ENCODE peak calls at places on chromosomes 6 and 20, in ten cellular contexts. W is GM23248; P is activated CD4-positive, alpha-beta T cell treated with anti-CD3 and anti-CD28 coated beads, Interleukin-2, amount 50 U/mL, for 24 hours; X is hippocampal formation; F is NCI-H1105 treated with DMSO at 0.1 percent for 48 hours; E is stimulated activated CD4-positive, alpha-beta T cell treated with anti-CD3 and anti-CD28 coated beads, Interleukin-12 subunit alpha, Interleukin-12 subunit beta, amount 100 ng/mL, for 4 hours; C is mammary epithelial cell; J is non-pigmented ciliary epithelial cell; Y is H9; T is T1000. H is an unnamed sample.

GRCh38 chr6:35415065-35415880 is 36.9 kb upstream of the FANCE start:
- DNase-seq in C (peak), T (peak), W (peak), F (peak), P (no peak), Y (peak), J (peak), X (peak), E (no peak), H (peak)

GRCh38 chr6:83615025-83615999 is 93.6 kb downstream of the SNAP91 start:
- DNase-seq in E (no peak), Y (no peak), P (no peak), T (no peak), X (no peak), C (peak), J (peak), F (peak), W (peak), H (peak)

GRCh38 chr6:43181621-43181941 is 415 bp upstream of the CUL9 start:
- DNase-seq in X (no peak), E (no peak), T (no peak), Y (no peak), W (no peak), C (no peak), F (no peak), J (no peak), P (no peak), H (no peak)

GRCh38 chr6:30542915-30543314 is 13.4 kb downstream of the GNL1 start:
- DNase-seq in T (no peak), X (no peak), Y (no peak), J (no peak), E (no peak), P (no peak), C (no peak), F (no peak), W (peak), H (no peak)

GRCh38 chr20:58233881-58234528 is 5.6 kb upstream of the ANKRD60 start:
- DNase-seq in W (peak), C (no peak), J (no peak), P (no peak), E (peak), X (no peak), F (peak), Y (peak), T (no peak), H (no peak)

GRCh38 chr6:153392156-153392555 is 261.1 kb upstream of the RGS17 start:
- DNase-seq in Y (no peak), F (no peak), W (peak), P (no peak), J (peak), C (peak), E (no peak), X (no peak), T (no peak), H (no peak)

GRCh38 chr20:51388227-51388626 is 154.3 kb downstream of the NFATC2 start:
- DNase-seq in C (peak), J (no peak), P (no peak), E (no peak), T (no peak), X (no peak), F (no peak), Y (no peak), W (peak), H (no peak)

GRCh38 chr20:10978713-10979112 is 304.9 kb upstream of the JAG1 start:
- DNase-seq in T (no peak), P (no peak), X (peak), J (no peak), W (no peak), Y (no peak), E (no peak), C (no peak), F (no peak), H (no peak)

GRCh38 chr6:151436814-151437213 is 15.1 kb downstream of the RMND1 start:
- DNase-seq in X (no peak), Y (no peak), E (no peak), P (no peak), W (peak), T (no peak), C (no peak), J (no peak), F (no peak), H (no peak)

GRCh38 chr6:88575536-88575935 is 387.9 kb downstream of the RNGTT start:
- DNase-seq in P (no peak), J (no peak), X (no peak), Y (no peak), F (no peak), C (no peak), W (no peak), T (no peak), E (no peak), H (no peak)

H was measured in AG04449.